ENCODE peak calls at places on chromosomes 1 and 21, in five cellular contexts. One of them, this sample, is unnamed.

GRCh38 chr1:178034676-178035075 is 59.2 kb upstream of the RASAL2 start:
- DNase-seq in fibroblast of lung: no peak
- DNase-seq in ovary: no peak
- DNase-seq in RWPE2: no peak
- DNase-seq in mammary epithelial cell: no peak
- DNase-seq in this sample: no peak

GRCh38 chr1:3736131-3736561 is 16.1 kb upstream of the CCDC27 start:
- DNase-seq in fibroblast of lung: no peak
- DNase-seq in ovary: no peak
- DNase-seq in RWPE2: peak; percentile 42
- DNase-seq in mammary epithelial cell: no peak
- DNase-seq in this sample: no peak

GRCh38 chr1:211738096-211738708 is 62.8 kb upstream of the NEK2 start:
- DNase-seq in fibroblast of lung: no peak
- DNase-seq in ovary: no peak
- DNase-seq in RWPE2: no peak
- DNase-seq in mammary epithelial cell: no peak
- DNase-seq in this sample: no peak

GRCh38 chr1:67682659-67683197 is 2.3 kb upstream of the GADD45A start:
- DNase-seq in fibroblast of lung: peak; percentile 61
- DNase-seq in ovary: no peak
- DNase-seq in RWPE2: no peak
- DNase-seq in mammary epithelial cell: peak; percentile 95
- DNase-seq in this sample: no peak

GRCh38 chr1:89257036-89257435 is 15.6 kb downstream of the GBP5 start:
- DNase-seq in fibroblast of lung: no peak
- DNase-seq in ovary: no peak
- DNase-seq in RWPE2: no peak
- DNase-seq in mammary epithelial cell: no peak
- DNase-seq in this sample: no peak

GRCh38 chr1:115727706-115728249 is 40.7 kb downstream of the CASQ2 start:
- DNase-seq in fibroblast of lung: peak; percentile 99
- DNase-seq in ovary: peak; percentile 64
- DNase-seq in RWPE2: no peak
- DNase-seq in mammary epithelial cell: peak; percentile 94
- DNase-seq in this sample: peak; percentile 84

GRCh38 chr21:32253215-32253641 is 25.6 kb downstream of the MIS18A start:
- DNase-seq in fibroblast of lung: peak; percentile 43
- DNase-seq in ovary: no peak
- DNase-seq in RWPE2: no peak
- DNase-seq in mammary epithelial cell: no peak
- DNase-seq in this sample: no peak

GRCh38 chr1:11623702-11624101 is 30.5 kb downstream of the FBXO2 start:
- DNase-seq in fibroblast of lung: no peak
- DNase-seq in ovary: no peak
- DNase-seq in RWPE2: no peak
- DNase-seq in mammary epithelial cell: no peak
- DNase-seq in this sample: no peak

GRCh38 chr1:227622739-227623475 is 59.6 kb downstream of the ZNF678 start:
- DNase-seq in fibroblast of lung: no peak
- DNase-seq in ovary: no peak
- DNase-seq in RWPE2: no peak
- DNase-seq in mammary epithelial cell: no peak
- DNase-seq in this sample: no peak

GRCh38 chr1:116243673-116244101 is 129.4 kb upstream of the ATP1A1 start:
- DNase-seq in fibroblast of lung: no peak
- DNase-seq in ovary: no peak
- DNase-seq in RWPE2: no peak
- DNase-seq in mammary epithelial cell: no peak
- DNase-seq in this sample: no peak

GRCh38 chr1:75614455-75615379 is 3.8 kb upstream of the SLC44A5 start:
- DNase-seq in fibroblast of lung: peak; percentile 14
- DNase-seq in ovary: peak; percentile 15
- DNase-seq in RWPE2: no peak
- DNase-seq in mammary epithelial cell: peak; percentile 12
- DNase-seq in this sample: no peak

GRCh38 chr1:15146142-15146541 is 7.4 kb upstream of the TMEM51 start:
- DNase-seq in fibroblast of lung: no peak
- DNase-seq in ovary: no peak
- DNase-seq in RWPE2: no peak
- DNase-seq in mammary epithelial cell: no peak
- DNase-seq in this sample: no peak

GRCh38 chr1:20695503-20695902 is 22.3 kb downstream of the KIF17 start:
- DNase-seq in fibroblast of lung: no peak
- DNase-seq in ovary: no peak
- DNase-seq in RWPE2: no peak
- DNase-seq in mammary epithelial cell: no peak
- DNase-seq in this sample: no peak

GRCh38 chr1:80274256-80274655 is 1267.7 kb upstream of the ADGRL4 start:
- DNase-seq in fibroblast of lung: no peak
- DNase-seq in ovary: no peak
- DNase-seq in RWPE2: no peak
- DNase-seq in mammary epithelial cell: no peak
- DNase-seq in this sample: no peak

GRCh38 chr1:11564237-11564636 is 85.3 kb downstream of the DISP3 start:
- DNase-seq in fibroblast of lung: no peak
- DNase-seq in ovary: no peak
- DNase-seq in RWPE2: no peak
- DNase-seq in mammary epithelial cell: no peak
- DNase-seq in this sample: no peak

GRCh38 chr1:93613895-93614294 is 67.7 kb downstream of the BCAR3 start:
- DNase-seq in fibroblast of lung: peak; percentile 79
- DNase-seq in ovary: peak; percentile 57
- DNase-seq in RWPE2: no peak
- DNase-seq in mammary epithelial cell: no peak
- DNase-seq in this sample: no peak

GRCh38 chr21:36164427-36164784 is 7.8 kb downstream of the DOP1B start:
- DNase-seq in fibroblast of lung: no peak
- DNase-seq in ovary: no peak
- DNase-seq in RWPE2: no peak
- DNase-seq in mammary epithelial cell: no peak
- DNase-seq in this sample: no peak

GRCh38 chr21:37551406-37552355 is 185.1 kb downstream of the DYRK1A start:
- DNase-seq in fibroblast of lung: peak; percentile 39
- DNase-seq in ovary: peak; percentile 47
- DNase-seq in RWPE2: no peak
- DNase-seq in mammary epithelial cell: no peak
- DNase-seq in this sample: no peak

GRCh38 chr1:205939690-205940330 is 3.4 kb downstream of the SLC26A9 start:
- DNase-seq in fibroblast of lung: no peak
- DNase-seq in ovary: no peak
- DNase-seq in RWPE2: no peak
- DNase-seq in mammary epithelial cell: no peak
- DNase-seq in this sample: no peak

GRCh38 chr1:44481701-44482100 is 76.6 kb downstream of the RNF220 start:
- DNase-seq in fibroblast of lung: no peak
- DNase-seq in ovary: no peak
- DNase-seq in RWPE2: no peak
- DNase-seq in mammary epithelial cell: no peak
- DNase-seq in this sample: no peak

GRCh38 chr1:169779150-169779549 is 15.6 kb downstream of the METTL18 start:
- DNase-seq in fibroblast of lung: peak; percentile 6
- DNase-seq in ovary: no peak
- DNase-seq in RWPE2: no peak
- DNase-seq in mammary epithelial cell: no peak
- DNase-seq in this sample: no peak

GRCh38 chr21:42201615-42202161 is 17.3 kb upstream of the ABCG1 start:
- DNase-seq in fibroblast of lung: no peak
- DNase-seq in ovary: no peak
- DNase-seq in RWPE2: no peak
- DNase-seq in mammary epithelial cell: peak; percentile 37
- DNase-seq in this sample: no peak

GRCh38 chr1:210467440-210468040 is 138.8 kb downstream of the HHAT start:
- DNase-seq in fibroblast of lung: no peak
- DNase-seq in ovary: no peak
- DNase-seq in RWPE2: no peak
- DNase-seq in mammary epithelial cell: no peak
- DNase-seq in this sample: peak; percentile 25

GRCh38 chr1:198267921-198268320 is 111.1 kb downstream of the NEK7 start:
- DNase-seq in fibroblast of lung: peak; percentile 39
- DNase-seq in ovary: no peak
- DNase-seq in RWPE2: no peak
- DNase-seq in mammary epithelial cell: peak; percentile 46
- DNase-seq in this sample: no peak

DNA sequence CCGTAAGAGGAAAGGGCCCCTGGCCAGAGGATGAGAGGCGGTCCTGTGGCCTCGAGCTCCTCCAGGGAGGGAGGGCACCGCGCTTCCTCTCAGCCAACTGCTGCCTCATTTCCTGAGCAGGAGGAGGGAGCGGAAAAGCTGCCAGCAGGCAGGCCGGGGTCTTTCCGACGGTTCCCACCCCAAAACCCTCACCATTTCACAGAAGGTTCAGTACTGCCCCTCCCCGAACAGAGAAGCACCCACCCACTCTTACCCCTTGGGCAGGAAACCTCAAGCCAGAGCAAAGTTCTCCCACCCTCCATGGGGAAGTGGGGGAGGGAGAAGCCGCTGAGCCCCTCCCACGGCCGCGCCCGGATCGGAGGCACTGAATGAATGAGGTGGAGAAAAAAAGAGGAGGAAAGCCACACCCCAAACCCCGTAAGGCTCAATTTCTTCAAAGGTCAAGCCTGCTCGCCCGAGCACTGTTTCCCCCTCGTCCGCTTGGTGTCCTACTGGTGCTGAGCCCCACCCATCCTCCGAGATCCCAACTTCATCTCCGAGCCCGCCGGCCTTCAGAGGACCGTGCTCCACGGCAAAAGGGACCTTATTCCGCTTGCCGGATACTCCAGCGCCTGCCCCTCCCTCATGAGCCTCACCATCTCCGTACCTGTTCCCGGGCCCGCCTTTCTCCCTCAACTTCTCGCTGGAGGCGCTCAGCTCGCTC is 9.4 kb downstream of the TPM3 start:
- DNase-seq in fibroblast of lung: peak; percentile 75
- DNase-seq in ovary: peak; percentile 46
- DNase-seq in RWPE2: peak; percentile 78
- DNase-seq in mammary epithelial cell: peak; percentile 84
- DNase-seq in this sample: no peak
- TF ChIP-seq CTCF in fibroblast of lung: no peak
- TF ChIP-seq CTCF in ovary: no peak
- TF ChIP-seq CTCF in RWPE2: no peak
- TF ChIP-seq CTCF in mammary epithelial cell: no peak
- TF ChIP-seq CTCF in this sample: no peak

GRCh38 chr1:113279776-113280391 is 110.4 kb upstream of the MAGI3 start:
- DNase-seq in fibroblast of lung: no peak
- DNase-seq in ovary: no peak
- DNase-seq in RWPE2: no peak
- DNase-seq in mammary epithelial cell: no peak
- DNase-seq in this sample: no peak

GRCh38 chr1:113282011-113282896 is 108.1 kb upstream of the MAGI3 start:
- DNase-seq in fibroblast of lung: no peak
- DNase-seq in ovary: no peak
- DNase-seq in RWPE2: no peak
- DNase-seq in mammary epithelial cell: no peak
- DNase-seq in this sample: no peak

GRCh38 chr1:113281550-113281949 is 108.8 kb upstream of the MAGI3 start:
- DNase-seq in fibroblast of lung: no peak
- DNase-seq in ovary: no peak
- DNase-seq in RWPE2: no peak
- DNase-seq in mammary epithelial cell: no peak
- DNase-seq in this sample: no peak

GRCh38 chr1:113283914-113284313 is 106.4 kb upstream of the MAGI3 start:
- DNase-seq in fibroblast of lung: no peak
- DNase-seq in ovary: no peak
- DNase-seq in RWPE2: no peak
- DNase-seq in mammary epithelial cell: no peak
- DNase-seq in this sample: no peak

GRCh38 chr1:113282897-113283285 is 107.4 kb upstream of the MAGI3 start:
- DNase-seq in fibroblast of lung: no peak
- DNase-seq in ovary: no peak
- DNase-seq in RWPE2: no peak
- DNase-seq in mammary epithelial cell: no peak
- DNase-seq in this sample: no peak
- H3K4me3 ChIP-seq in fibroblast of lung: no peak overlapping the region
- H3K4me3 ChIP-seq in ovary: no peak overlapping the region
- H3K4me3 ChIP-seq in RWPE2: no peak overlapping the region
- H3K4me3 ChIP-seq in mammary epithelial cell: no peak overlapping the region
- H3K4me3 ChIP-seq in this sample: no peak overlapping the region

GRCh38 chr1:160161965-160162705 is 10.7 kb downstream of the ATP1A4 start:
- DNase-seq in fibroblast of lung: peak; percentile 37
- DNase-seq in ovary: no peak
- DNase-seq in RWPE2: no peak
- DNase-seq in mammary epithelial cell: no peak
- DNase-seq in this sample: no peak
- TF ChIP-seq CTCF in fibroblast of lung: peak; percentile 34
- TF ChIP-seq CTCF in ovary: no peak
- TF ChIP-seq CTCF in RWPE2: peak; percentile 28
- TF ChIP-seq CTCF in mammary epithelial cell: peak; percentile 27
- TF ChIP-seq CTCF in this sample: peak; percentile 30

GRCh38 chr1:183844806-183845205 is 39.9 kb downstream of the RGL1 start:
- DNase-seq in fibroblast of lung: no peak
- DNase-seq in ovary: no peak
- DNase-seq in RWPE2: no peak
- DNase-seq in mammary epithelial cell: no peak
- DNase-seq in this sample: no peak
- H3K4me3 ChIP-seq in fibroblast of lung: no peak overlapping the region
- H3K4me3 ChIP-seq in ovary: no peak overlapping the region
- H3K4me3 ChIP-seq in RWPE2: no peak overlapping the region
- H3K4me3 ChIP-seq in mammary epithelial cell: no peak overlapping the region
- H3K4me3 ChIP-seq in this sample: no peak overlapping the region

DNA sequence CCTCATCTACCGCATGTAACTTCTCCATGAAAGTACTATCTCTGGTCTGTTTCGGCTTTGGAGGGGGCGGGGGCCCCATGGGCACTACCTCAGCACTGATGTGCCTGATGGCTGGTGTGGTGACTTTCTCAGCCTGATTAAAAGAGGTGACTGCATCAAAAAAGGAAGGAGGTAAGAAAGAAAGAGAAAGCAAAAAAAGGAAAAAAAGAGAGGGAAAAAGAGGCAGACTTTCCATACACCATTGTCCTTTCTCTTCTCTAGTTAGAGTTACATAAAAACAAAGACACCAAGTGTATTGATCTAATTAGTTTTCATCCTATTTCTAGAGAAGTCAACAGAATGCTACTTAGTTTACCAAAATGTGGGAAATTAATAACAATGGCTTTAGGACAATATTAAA is 43.3 kb downstream of the GON4L start:
- DNase-seq in fibroblast of lung: no peak
- DNase-seq in ovary: no peak
- DNase-seq in RWPE2: no peak
- DNase-seq in mammary epithelial cell: no peak
- DNase-seq in this sample: no peak
- TF ChIP-seq CTCF in fibroblast of lung: no peak
- TF ChIP-seq CTCF in ovary: no peak
- TF ChIP-seq CTCF in RWPE2: no peak
- TF ChIP-seq CTCF in mammary epithelial cell: no peak
- TF ChIP-seq CTCF in this sample: no peak

DNA sequence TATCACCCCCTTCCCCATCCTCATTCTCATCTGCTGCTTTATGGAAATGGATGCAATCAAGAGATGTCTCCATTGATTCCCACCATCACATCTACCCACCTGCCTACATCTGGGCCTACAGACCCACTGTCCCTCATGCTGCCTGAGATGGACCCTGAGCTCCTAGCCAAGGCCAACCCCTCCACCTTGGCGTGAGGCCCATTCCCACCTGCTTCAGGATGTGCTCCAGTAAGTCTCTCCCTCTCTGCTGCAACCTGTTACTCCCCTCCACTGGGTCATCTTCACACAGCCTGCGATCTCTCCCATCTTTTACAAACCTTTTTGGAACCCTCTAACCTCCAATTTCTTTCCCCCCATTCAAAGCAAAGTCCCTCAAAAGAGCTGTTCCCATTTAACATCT is 4.5 kb upstream of the GALE start:
- DNase-seq in fibroblast of lung: no peak
- DNase-seq in ovary: no peak
- DNase-seq in RWPE2: no peak
- DNase-seq in mammary epithelial cell: no peak
- DNase-seq in this sample: no peak
- H3K4me3 ChIP-seq in fibroblast of lung: no peak overlapping the region
- H3K4me3 ChIP-seq in ovary: no peak overlapping the region
- H3K4me3 ChIP-seq in RWPE2: no peak overlapping the region
- H3K4me3 ChIP-seq in mammary epithelial cell: no peak overlapping the region
- H3K4me3 ChIP-seq in this sample: no peak overlapping the region